ENCODE peak calls at places on chromosome 10, in four cellular contexts. D, O, R and B are unnamed samples.

GRCh38 chr10:88299787-88300186 is 283.3 kb downstream of the RNLS start:
- DNase-seq in D (no peak), O (no peak), R (no peak), B (no peak)

GRCh38 chr10:43211030-43211429 is 55.8 kb downstream of the RASGEF1A start:
- DNase-seq in R (peak), O (peak), D (no peak), B (no peak)

GRCh38 chr10:94677691-94678090 is 5.8 kb upstream of the CYP2C18 start:
- DNase-seq in R (peak), D (no peak), O (no peak), B (no peak)

GRCh38 chr10:35336084-35336831 is at the start of gene CCNY:
- DNase-seq in D (peak), R (peak), O (peak), B (peak)

GRCh38 chr10:110203500-110204455 is 3.6 kb upstream of the MXI1 start:
- DNase-seq in R (no peak), D (no peak), O (no peak), B (no peak)

GRCh38 chr10:13717936-13718772 is 131.4 kb downstream of the PRPF18 start:
- DNase-seq in R (peak), O (peak), D (peak), B (peak)

GRCh38 chr10:103578782-103579382 is 85.4 kb downstream of the NEURL1 start:
- DNase-seq in R (no peak), D (no peak), O (no peak), B (no peak)

GRCh38 chr10:116457480-116457879 is 29.8 kb downstream of the PNLIPRP3 start:
- DNase-seq in R (no peak), D (no peak), O (no peak), B (no peak)

GRCh38 chr10:71970331-71970730 is 6.1 kb downstream of the CHST3 start:
- DNase-seq in O (no peak), R (peak), D (no peak), B (no peak)

GRCh38 chr10:85259908-85260307 is 931.5 kb downstream of the CCSER2 start:
- DNase-seq in D (no peak), R (no peak), O (no peak), B (no peak)

GRCh38 chr10:113319450-113319849 is 233.4 kb upstream of the HABP2 start:
- DNase-seq in D (no peak), O (no peak), R (no peak), B (no peak)

GRCh38 chr10:113320213-113320612 is 232.6 kb upstream of the HABP2 start:
- DNase-seq in R (peak), D (no peak), O (no peak), B (no peak)

GRCh38 chr10:113313048-113313611 is 239.7 kb upstream of the HABP2 start:
- DNase-seq in O (no peak), R (no peak), D (no peak), B (no peak)

GRCh38 chr10:113317476-113317875 is 235.4 kb upstream of the HABP2 start:
- DNase-seq in O (no peak), R (no peak), D (no peak), B (no peak)

GRCh38 chr10:113316506-113316905 is 236.3 kb upstream of the HABP2 start:
- DNase-seq in D (no peak), R (no peak), O (no peak), B (no peak)
- TF ChIP-seq CTCF in D (no peak), R (no peak), O (no peak), B (no peak)

GRCh38 chr10:28678687-28679457 is 1.6 kb downstream of the BAMBI start:
- DNase-seq in D (no peak), R (no peak), O (peak), B (peak)

GRCh38 chr10:28674782-28675181 is 2.5 kb upstream of the BAMBI start:
- DNase-seq in R (no peak), D (no peak), O (no peak), B (peak)

GRCh38 chr10:28677889-28678686 is 767 bp downstream of the BAMBI start:
- DNase-seq in D (no peak), O (peak), R (peak), B (no peak)

GRCh38 chr10:28676968-28677888 is at the start of gene BAMBI:
- DNase-seq in D (peak), R (peak), O (peak), B (peak)

GRCh38 chr10:28676297-28676967 is 889 bp upstream of the BAMBI start:
- DNase-seq in D (peak), R (no peak), O (no peak), B (no peak)
- H3K4me3 ChIP-seq in D (peak), R (peak), O (peak), B (peak)

DNA sequence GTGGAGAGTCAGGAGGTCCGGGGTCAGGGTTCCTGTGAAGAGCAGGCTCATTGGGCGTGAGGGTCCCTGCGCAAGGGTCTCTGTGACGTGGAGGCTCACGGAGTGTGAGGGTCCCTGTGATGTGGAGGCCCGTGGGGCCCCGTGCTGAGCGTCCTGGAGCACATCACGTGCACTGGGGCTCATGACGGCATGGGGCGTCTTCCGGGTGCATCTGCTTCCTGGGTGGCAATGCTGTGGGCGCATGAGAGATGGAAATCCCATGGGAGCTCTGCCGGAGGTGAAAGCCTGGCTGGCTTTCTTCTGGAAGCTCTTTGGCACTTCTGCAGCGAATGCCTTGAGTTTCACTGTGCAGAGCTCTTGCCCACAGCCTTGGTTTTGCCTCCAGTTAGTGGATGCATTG is 71.4 kb downstream of the WDR37 start:
- DNase-seq in R (no peak), D (no peak), O (no peak), B (no peak)
- TF ChIP-seq CTCF in R (no peak), D (no peak), O (no peak), B (no peak)

GRCh38 chr10:93476756-93477155 is 5.4 kb downstream of the MYOF start:
- DNase-seq in O (no peak), D (no peak), R (no peak), B (no peak)

GRCh38 chr10:93481931-93482834 is at the start of gene MYOF:
- DNase-seq in R (peak), D (no peak), O (peak), B (peak)

GRCh38 chr10:93485690-93486089 is 3.6 kb upstream of the MYOF start:
- DNase-seq in O (no peak), R (no peak), D (no peak), B (no peak)

GRCh38 chr10:93478873-93479272 is 3.3 kb downstream of the MYOF start:
- DNase-seq in O (no peak), D (no peak), R (no peak), B (no peak)

GRCh38 chr10:93481213-93481930 is 762 bp downstream of the MYOF start:
- DNase-seq in R (no peak), O (no peak), D (no peak), B (peak)
- H3K4me3 ChIP-seq in R (peak), O (peak), D (peak), B (peak)

GRCh38 chr10:6786579-6787031 is 206.5 kb upstream of the PRKCQ start:
- DNase-seq in R (peak), D (peak), O (peak), B (no peak)
- TF ChIP-seq CTCF in R (peak), D (peak), O (peak), B (no peak)

GRCh38 chr10:79149345-79149661 is 80.5 kb downstream of the ZMIZ1 start:
- DNase-seq in D (no peak), R (no peak), O (no peak), B (no peak)
- H3K4me3 ChIP-seq in D (no peak), R (no peak), O (no peak), B (no peak)

GRCh38 chr10:76033457-76034196 is 602.2 kb downstream of the LRMDA start:
- DNase-seq in D (no peak), O (peak), R (peak), B (peak)
- TF ChIP-seq CTCF in D (peak), O (no peak), R (peak), B (no peak)

DNA sequence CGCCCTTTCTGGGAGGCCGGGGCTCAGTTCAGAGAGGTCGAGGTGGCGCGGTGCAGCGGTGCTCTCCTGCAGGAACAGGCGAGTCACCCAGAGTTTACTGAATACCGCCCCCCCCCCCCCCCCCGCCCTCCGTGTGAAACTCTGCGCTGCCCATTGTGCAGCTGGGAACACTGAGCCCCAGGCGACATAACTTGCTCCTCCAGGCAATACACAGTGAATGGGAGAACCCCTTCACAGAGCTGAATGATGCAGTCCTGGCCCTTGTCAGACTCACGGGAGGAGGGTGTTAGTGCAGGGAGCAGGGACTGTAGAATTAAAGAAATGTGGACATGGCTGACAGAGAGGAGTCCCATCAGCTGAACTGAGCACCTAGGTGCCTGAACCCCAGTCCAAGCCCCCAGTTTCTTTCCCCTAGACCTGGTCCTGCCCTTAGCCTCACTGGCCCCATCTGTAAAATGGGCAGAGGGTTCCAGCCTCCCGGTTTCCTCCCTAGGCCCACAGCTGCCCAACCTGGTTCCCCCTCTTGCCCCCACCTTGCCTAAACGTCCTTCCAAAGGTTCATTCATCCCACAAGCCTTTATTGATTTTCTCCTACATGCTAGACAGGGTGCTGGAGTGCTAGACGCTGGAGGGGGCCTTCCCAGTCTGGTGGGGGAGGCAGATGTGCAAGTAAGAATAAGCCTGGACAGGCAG is 846 bp upstream of the LOXL4 start:
- DNase-seq in O (no peak), R (no peak), D (no peak), B (peak)
- H3K4me3 ChIP-seq in O (peak), R (peak), D (peak), B (no peak)

GRCh38 chr10:7460006-7460405 is 49.2 kb upstream of the SFMBT2 start:
- DNase-seq in R (no peak), D (no peak), O (no peak), B (no peak)

GRCh38 chr10:7467031-7467667 is 56.3 kb upstream of the SFMBT2 start:
- DNase-seq in D (no peak), O (no peak), R (no peak), B (no peak)

GRCh38 chr10:7470371-7470770 is 59.5 kb upstream of the SFMBT2 start:
- DNase-seq in R (no peak), D (no peak), O (no peak), B (no peak)

GRCh38 chr10:7464703-7465102 is 53.9 kb upstream of the SFMBT2 start:
- DNase-seq in D (no peak), R (no peak), O (no peak), B (peak)
- TF ChIP-seq CTCF in D (no peak), R (no peak), O (no peak), B (no peak)